ENCODE peak calls at places on chromosomes 12 and 14, in nine cellular contexts. Z is WERI-Rb-1, R is GM19239, C is NCI-H748 treated with DMSO at 0.1 percent for 48 hours, T is NAMALWA, Q is colonic mucosa, A is endothelial cell, K is mucosa of gallbladder, Y is islet precursor cell. V is an unnamed sample.

GRCh38 chr14:51821822-51822221 is 38.6 kb upstream of the GNG2 start:
- DNase-seq in C (no peak), A (no peak), R (no peak), T (no peak), Z (no peak), Q (no peak), Y (no peak), K (no peak), V (no peak)

GRCh38 chr14:33467967-33468366 is 482.9 kb downstream of the EGLN3 start:
- DNase-seq in Y (no peak), Q (no peak), K (no peak), Z (no peak), A (no peak), R (no peak), C (no peak), T (no peak), V (no peak)

GRCh38 chr12:627863-628805 is 35.1 kb downstream of the NINJ2 start:
- DNase-seq in R (no peak), C (no peak), Y (peak), K (no peak), Q (no peak), T (no peak), Z (no peak), A (no peak), V (no peak)

GRCh38 chr12:54419088-54419887 is at the start of gene ITGA5:
- DNase-seq in T (no peak), Z (peak), R (no peak), C (no peak), A (peak), Y (peak), Q (peak), K (peak), V (no peak)

GRCh38 chr14:69475194-69475818 is 9.2 kb upstream of the PLEKHD1 start:
- DNase-seq in C (peak), A (no peak), Q (no peak), Z (no peak), Y (no peak), T (peak), R (no peak), K (no peak), V (no peak)

GRCh38 chr12:133106253-133106652 is 23.8 kb downstream of the ZNF891 start:
- DNase-seq in Q (no peak), T (no peak), Z (no peak), C (no peak), Y (no peak), R (no peak), A (no peak), K (no peak), V (no peak)

GRCh38 chr12:45878630-45879255 is 111.6 kb downstream of the SCAF11 start:
- DNase-seq in Q (no peak), A (no peak), Z (no peak), T (no peak), K (no peak), C (no peak), Y (no peak), R (no peak), V (no peak)

GRCh38 chr12:188910-189621 is 24.9 kb downstream of the SLC6A12 start:
- DNase-seq in Z (peak), K (peak), T (no peak), A (peak), Q (no peak), C (peak), R (peak), Y (peak), V (no peak)

GRCh38 chr12:43501705-43502104 is 50.3 kb downstream of the ADAMTS20 start:
- DNase-seq in T (peak), Q (no peak), C (peak), Y (no peak), Z (no peak), K (no peak), A (no peak), R (no peak), V (no peak)

GRCh38 chr14:94203473-94204210 is 29.5 kb downstream of the PPP4R4 start:
- DNase-seq in Z (no peak), A (no peak), Q (no peak), R (no peak), K (no peak), T (no peak), Y (no peak), C (no peak), V (no peak)

GRCh38 chr14:90641111-90642010 is 174.9 kb downstream of the TTC7B start:
- DNase-seq in A (no peak), K (no peak), Q (no peak), R (no peak), Y (no peak), C (no peak), T (no peak), Z (no peak), V (no peak)

V was measured in GM12878.